ENCODE peak calls at places on chromosome 21, in six cellular contexts. One of them, this sample, is unnamed.

GRCh38 chr21:14748662-14749061 is 202.5 kb upstream of the SAMSN1 start:
- DNase-seq in bronchial epithelial cell: no peak
- DNase-seq in T follicular helper cell: no peak
- DNase-seq in GM23338: no peak
- DNase-seq in NCI-H446 treated with DMSO at 0.1 percent for 48 hours: no peak
- DNase-seq in iPS-NIHi11: no peak
- DNase-seq in this sample: no peak

GRCh38 chr21:34511787-34512451 is at the start of gene KCNE1:
- DNase-seq in bronchial epithelial cell: peak; percentile 47
- DNase-seq in T follicular helper cell: no peak
- DNase-seq in GM23338: no peak
- DNase-seq in NCI-H446 treated with DMSO at 0.1 percent for 48 hours: no peak
- DNase-seq in iPS-NIHi11: no peak
- DNase-seq in this sample: no peak

GRCh38 chr21:45331521-45332257 is 44.0 kb upstream of the POFUT2 start:
- DNase-seq in bronchial epithelial cell: no peak
- DNase-seq in T follicular helper cell: no peak
- DNase-seq in GM23338: no peak
- DNase-seq in NCI-H446 treated with DMSO at 0.1 percent for 48 hours: no peak
- DNase-seq in iPS-NIHi11: peak; percentile 23
- DNase-seq in this sample: no peak

GRCh38 chr21:43298546-43299440 is 128.1 kb downstream of the SIK1 start:
- DNase-seq in bronchial epithelial cell: no peak
- DNase-seq in T follicular helper cell: no peak
- DNase-seq in GM23338: no peak
- DNase-seq in NCI-H446 treated with DMSO at 0.1 percent for 48 hours: no peak
- DNase-seq in iPS-NIHi11: no peak
- DNase-seq in this sample: no peak

GRCh38 chr21:35649186-35649585 is 411.1 kb downstream of the SETD4 start:
- DNase-seq in bronchial epithelial cell: peak; percentile 35
- DNase-seq in T follicular helper cell: no peak
- DNase-seq in GM23338: no peak
- DNase-seq in NCI-H446 treated with DMSO at 0.1 percent for 48 hours: no peak
- DNase-seq in iPS-NIHi11: no peak
- DNase-seq in this sample: peak; percentile 13

GRCh38 chr21:32772281-32773047 is 909 bp upstream of the PAXBP1 start:
- DNase-seq in bronchial epithelial cell: peak; percentile 35
- DNase-seq in T follicular helper cell: peak; percentile 23
- DNase-seq in GM23338: peak; percentile 8
- DNase-seq in NCI-H446 treated with DMSO at 0.1 percent for 48 hours: no peak
- DNase-seq in iPS-NIHi11: no peak
- DNase-seq in this sample: peak; percentile 33

GRCh38 chr21:42745511-42746239 is 92.3 kb downstream of the PDE9A start:
- DNase-seq in bronchial epithelial cell: no peak
- DNase-seq in T follicular helper cell: no peak
- DNase-seq in GM23338: no peak
- DNase-seq in NCI-H446 treated with DMSO at 0.1 percent for 48 hours: no peak
- DNase-seq in iPS-NIHi11: no peak
- DNase-seq in this sample: no peak

GRCh38 chr21:46154155-46154954 is 1.0 kb downstream of the FTCD start:
- DNase-seq in bronchial epithelial cell: no peak
- DNase-seq in T follicular helper cell: no peak
- DNase-seq in GM23338: no peak
- DNase-seq in NCI-H446 treated with DMSO at 0.1 percent for 48 hours: no peak
- DNase-seq in iPS-NIHi11: no peak
- DNase-seq in this sample: no peak

GRCh38 chr21:34639882-34640788 is 25.2 kb upstream of the RCAN1 start:
- DNase-seq in bronchial epithelial cell: no peak
- DNase-seq in T follicular helper cell: no peak
- DNase-seq in GM23338: no peak
- DNase-seq in NCI-H446 treated with DMSO at 0.1 percent for 48 hours: no peak
- DNase-seq in iPS-NIHi11: no peak
- DNase-seq in this sample: no peak

GRCh38 chr21:33238146-33238545 is 8.4 kb downstream of the IFNAR2 start:
- DNase-seq in bronchial epithelial cell: no peak
- DNase-seq in T follicular helper cell: no peak
- DNase-seq in GM23338: no peak
- DNase-seq in NCI-H446 treated with DMSO at 0.1 percent for 48 hours: no peak
- DNase-seq in iPS-NIHi11: no peak
- DNase-seq in this sample: no peak

GRCh38 chr21:43325036-43325435 is 101.9 kb downstream of the SIK1 start:
- DNase-seq in bronchial epithelial cell: no peak
- DNase-seq in T follicular helper cell: no peak
- DNase-seq in GM23338: no peak
- DNase-seq in NCI-H446 treated with DMSO at 0.1 percent for 48 hours: no peak
- DNase-seq in iPS-NIHi11: no peak
- DNase-seq in this sample: no peak

GRCh38 chr21:44531606-44532128 is 8.3 kb downstream of the KRTAP10-1 start:
- DNase-seq in bronchial epithelial cell: no peak
- DNase-seq in T follicular helper cell: no peak
- DNase-seq in GM23338: no peak
- DNase-seq in NCI-H446 treated with DMSO at 0.1 percent for 48 hours: no peak
- DNase-seq in iPS-NIHi11: no peak
- DNase-seq in this sample: no peak

GRCh38 chr21:41759214-41759840 is 7.5 kb downstream of the RIPK4 start:
- DNase-seq in bronchial epithelial cell: peak; percentile 39
- DNase-seq in T follicular helper cell: no peak
- DNase-seq in GM23338: no peak
- DNase-seq in NCI-H446 treated with DMSO at 0.1 percent for 48 hours: no peak
- DNase-seq in iPS-NIHi11: no peak
- DNase-seq in this sample: no peak

GRCh38 chr21:36966066-36966845 is at the start of gene HLCS:
- DNase-seq in bronchial epithelial cell: peak; percentile 33
- DNase-seq in T follicular helper cell: peak; percentile 59
- DNase-seq in GM23338: peak; percentile 78
- DNase-seq in NCI-H446 treated with DMSO at 0.1 percent for 48 hours: peak; percentile 31
- DNase-seq in iPS-NIHi11: peak; percentile 86
- DNase-seq in this sample: peak; percentile 68

GRCh38 chr21:42253466-42253865 is 34.5 kb downstream of the ABCG1 start:
- DNase-seq in bronchial epithelial cell: no peak
- DNase-seq in T follicular helper cell: no peak
- DNase-seq in GM23338: no peak
- DNase-seq in NCI-H446 treated with DMSO at 0.1 percent for 48 hours: no peak
- DNase-seq in iPS-NIHi11: no peak
- DNase-seq in this sample: no peak

GRCh38 chr21:34593423-34593822 is 21.5 kb downstream of the RCAN1 start:
- DNase-seq in bronchial epithelial cell: no peak
- DNase-seq in T follicular helper cell: no peak
- DNase-seq in GM23338: no peak
- DNase-seq in NCI-H446 treated with DMSO at 0.1 percent for 48 hours: no peak
- DNase-seq in iPS-NIHi11: no peak
- DNase-seq in this sample: peak; percentile 69

GRCh38 chr21:38823737-38824123 is 18.0 kb downstream of the ETS2 start:
- DNase-seq in bronchial epithelial cell: no peak
- DNase-seq in T follicular helper cell: no peak
- DNase-seq in GM23338: no peak
- DNase-seq in NCI-H446 treated with DMSO at 0.1 percent for 48 hours: no peak
- DNase-seq in iPS-NIHi11: no peak
- DNase-seq in this sample: no peak